ENCODE peak calls at places on chromosomes 2 and 18, in four cellular contexts. L, N, P and W are unnamed samples.

GRCh38 chr18:24584777-24585176 is 124.3 kb downstream of the HRH4 start:
- DNase-seq in P (no peak), N (no peak), L (no peak), W (no peak)

GRCh38 chr2:205716126-205716525 is 33.8 kb downstream of the NRP2 start:
- DNase-seq in L (no peak), N (no peak), P (no peak), W (no peak)

GRCh38 chr2:180412224-180412623 is 405.1 kb upstream of the CWC22 start:
- DNase-seq in P (no peak), L (no peak), N (no peak), W (no peak)

GRCh38 chr2:191436368-191437055 is 191.3 kb downstream of the MYO1B start:
- DNase-seq in P (peak), N (no peak), L (no peak), W (no peak)

GRCh38 chr18:74546007-74546406 is 11.7 kb downstream of the CNDP1 start:
- DNase-seq in L (no peak), P (no peak), N (no peak), W (no peak)

GRCh38 chr2:157487271-157487610 is 43.4 kb upstream of the CYTIP start:
- DNase-seq in P (no peak), N (no peak), L (no peak), W (no peak)

GRCh38 chr18:58565021-58565420 is 63.9 kb downstream of the ALPK2 start:
- DNase-seq in L (no peak), P (no peak), N (no peak), W (peak)

GRCh38 chr2:168517801-168518200 is 61.7 kb downstream of the CERS6 start:
- DNase-seq in L (no peak), P (no peak), N (no peak), W (no peak)

GRCh38 chr2:208072250-208072892 is 47.0 kb upstream of the PLEKHM3 start:
- DNase-seq in N (peak), P (peak), L (peak), W (peak)

GRCh38 chr18:11664286-11664685 is 24.8 kb upstream of the GNAL start:
- DNase-seq in L (no peak), N (no peak), P (no peak), W (no peak)

GRCh38 chr18:38115201-38115600 is 549.6 kb upstream of the CELF4 start:
- DNase-seq in P (peak), L (no peak), N (no peak), W (no peak)

GRCh38 chr2:180938419-180938818 is 42.0 kb upstream of the UBE2E3 start:
- DNase-seq in P (no peak), L (no peak), N (peak), W (no peak)

GRCh38 chr2:144152817-144153271 is 367.1 kb downstream of the ZEB2 start:
- DNase-seq in P (peak), N (peak), L (no peak), W (no peak)

GRCh38 chr18:14747513-14748474 is at the start of gene ANKRD30B:
- DNase-seq in N (no peak), L (no peak), P (no peak), W (no peak)